ENCODE peak calls at places on chromosome 7, in four cellular contexts. U is trophoblast cell, M is amniotic epithelial cell, K is gastrocnemius medialis. F is an unnamed sample.
A peak's percentile ranks its signal among the peaks of the same experiment; 100 is the strongest.

GRCh38 chr7:25456467-25457171 is 228.3 kb upstream of the NPVF start:
- DNase-seq in M (no peak), U (no peak), K (no peak), F (no peak)

GRCh38 chr7:78769551-78770101 is 683.8 kb downstream of the MAGI2 start:
- DNase-seq in M (no peak), U (no peak), K (no peak), F (no peak)

GRCh38 chr7:132750530-132751281 is 174.4 kb upstream of the PLXNA4 start:
- DNase-seq in K (no peak), U (no peak), M (peak; percentile 32), F (no peak)

GRCh38 chr7:16846611-16847165 is 35.1 kb downstream of the AGR3 start:
- DNase-seq in U (peak; percentile 27), K (no peak), M (peak; percentile 41), F (no peak)

GRCh38 chr7:232571-233455 is 40.4 kb downstream of the FAM20C start:
- DNase-seq in U (no peak), M (peak; percentile 69), K (no peak), F (peak; percentile 84)

GRCh38 chr7:28076421-28077163 is 104.0 kb downstream of the JAZF1 start:
- DNase-seq in K (no peak), U (no peak), M (peak; percentile 70), F (no peak)

GRCh38 chr7:150379590-150380379 is 655 bp downstream of the ZNF775 start:
- DNase-seq in K (no peak), M (no peak), U (no peak), F (no peak)

GRCh38 chr7:128829391-128830166 is 627 bp upstream of the FLNC start:
- DNase-seq in M (peak; percentile 74), U (no peak), K (no peak), F (peak; percentile 55)

GRCh38 chr7:151245360-151246160 is 2.9 kb downstream of the SMARCD3 start:
- DNase-seq in U (no peak), K (no peak), M (no peak), F (peak; percentile 87)

GRCh38 chr7:136039577-136040345 is 62.6 kb upstream of the MTPN start:
- DNase-seq in M (peak; percentile 51), K (no peak), U (no peak), F (no peak)

GRCh38 chr7:75971961-75972763 is 22.2 kb downstream of the TMEM120A start:
- DNase-seq in U (peak; percentile 96), M (peak; percentile 78), K (peak; percentile 83), F (peak; percentile 65)

GRCh38 chr7:17392846-17393245 is 94.4 kb downstream of the AHR start:
- DNase-seq in U (no peak), K (no peak), M (peak; percentile 97), F (no peak)

GRCh38 chr7:48781783-48782182 is 142.6 kb upstream of the CDC14C start:
- DNase-seq in K (no peak), U (no peak), M (no peak), F (no peak)

F was measured in aorta.